ENCODE peak calls at places on chromosomes 6 and 20, in seven cellular contexts. W, F, Z, H, M, J and R are unnamed samples.
A peak's percentile ranks its signal among the peaks of the same experiment; 100 is the strongest.

GRCh38 chr20:17417221-17417620 is 114.0 kb downstream of the BFSP1 start:
- DNase-seq in J (peak; percentile 5), W (no peak), Z (no peak), M (no peak), H (no peak), F (no peak), R (no peak)

GRCh38 chr20:6909608-6910007 is 142.1 kb downstream of the BMP2 start:
- DNase-seq in M (no peak), J (no peak), H (no peak), W (no peak), Z (no peak), F (no peak), R (no peak)

GRCh38 chr6:54737247-54737646 is 109.3 kb upstream of the FAM83B start:
- DNase-seq in M (peak; percentile 10), Z (no peak), H (peak; percentile 4), W (no peak), F (no peak), J (peak; percentile 2), R (no peak)

GRCh38 chr6:97049254-97050004 is 124.9 kb downstream of the KLHL32 start:
- DNase-seq in J (peak; percentile 17), F (no peak), H (no peak), W (no peak), Z (no peak), M (no peak), R (no peak)

GRCh38 chr6:11123978-11124377 is 12.5 kb upstream of the ERVFRD-1 start:
- DNase-seq in F (no peak), Z (no peak), H (no peak), M (no peak), W (no peak), J (no peak), R (no peak)

GRCh38 chr20:61980647-61981583 is 84.8 kb downstream of the TAF4 start:
- DNase-seq in Z (peak; percentile 20), J (peak; percentile 20), H (peak; percentile 84), F (no peak), W (no peak), M (peak; percentile 25), R (no peak)

GRCh38 chr6:52426667-52427066 is 6.5 kb downstream of the EFHC1 start:
- DNase-seq in Z (no peak), M (no peak), W (no peak), H (no peak), J (no peak), F (no peak), R (no peak)

GRCh38 chr6:22432060-22432459 is 135.2 kb upstream of the PRL start:
- DNase-seq in F (no peak), Z (no peak), W (no peak), H (no peak), J (no peak), M (no peak), R (no peak)

GRCh38 chr6:80457044-80457933 is 350.8 kb downstream of the BCKDHB start:
- DNase-seq in M (peak; percentile 40), Z (no peak), J (peak; percentile 99), F (no peak), W (peak; percentile 73), H (no peak), R (peak; percentile 21)

GRCh38 chr20:30811896-30812671 is 445.4 kb upstream of the DEFB115 start:
- DNase-seq in F (no peak), M (peak; percentile 35), Z (no peak), W (no peak), J (peak; percentile 24), H (peak; percentile 73), R (peak; percentile 10)

GRCh38 chr20:17620371-17621228 is 50.7 kb downstream of the DSTN start:
- DNase-seq in H (peak; percentile 9), J (no peak), M (no peak), W (no peak), F (no peak), Z (no peak), R (no peak)

GRCh38 chr20:35947489-35947888 is 6.8 kb downstream of the SCAND1 start:
- DNase-seq in H (peak; percentile 43), J (peak; percentile 33), F (no peak), M (peak; percentile 36), Z (no peak), W (no peak), R (no peak)

GRCh38 chr6:167668019-167668753 is 158.5 kb upstream of the AFDN start:
- DNase-seq in F (no peak), M (no peak), W (no peak), J (no peak), H (peak; percentile 51), Z (no peak), R (no peak)

GRCh38 chr6:72522735-72523141 is 99.1 kb upstream of the KCNQ5 start:
- DNase-seq in Z (no peak), W (no peak), M (no peak), J (no peak), F (no peak), H (no peak), R (no peak)

GRCh38 chr6:21507811-21508210 is 85.7 kb upstream of the SOX4 start:
- DNase-seq in H (no peak), J (peak; percentile 12), M (no peak), Z (no peak), W (no peak), F (no peak), R (no peak)

GRCh38 chr20:20365593-20365992 is 2.3 kb upstream of the INSM1 start:
- DNase-seq in J (no peak), H (peak; percentile 21), Z (no peak), F (no peak), W (no peak), M (no peak), R (no peak)